ENCODE peak calls at places on chromosomes 5 and 9, in five cellular contexts. One of them, this sample, is unnamed.

GRCh38 chr9:112925058-112925641 is 34.5 kb upstream of the SLC46A2 start:
- DNase-seq in upper lobe of right lung: no peak
- DNase-seq in tibial artery: no peak
- DNase-seq in NB4: peak
- DNase-seq in right atrium auricular region: no peak
- DNase-seq in this sample: peak

GRCh38 chr5:97629281-97629680 is 446.2 kb upstream of the RIOK2 start:
- DNase-seq in right atrium auricular region: peak
- DNase-seq in upper lobe of right lung: no peak
- DNase-seq in NB4: no peak
- DNase-seq in tibial artery: peak
- DNase-seq in this sample: no peak

GRCh38 chr5:173761182-173761521 is 127.0 kb upstream of the CPEB4 start:
- DNase-seq in NB4: no peak
- DNase-seq in right atrium auricular region: no peak
- DNase-seq in tibial artery: no peak
- DNase-seq in upper lobe of right lung: no peak
- DNase-seq in this sample: no peak

GRCh38 chr9:32644698-32645097 is 9.2 kb upstream of the TAF1L start:
- DNase-seq in NB4: no peak
- DNase-seq in right atrium auricular region: no peak
- DNase-seq in upper lobe of right lung: no peak
- DNase-seq in tibial artery: no peak
- DNase-seq in this sample: no peak

GRCh38 chr9:84371737-84372136 is 31.2 kb upstream of the SLC28A3 start:
- DNase-seq in tibial artery: no peak
- DNase-seq in right atrium auricular region: no peak
- DNase-seq in NB4: peak
- DNase-seq in upper lobe of right lung: no peak
- DNase-seq in this sample: no peak

GRCh38 chr5:74201334-74202081 is 439.0 kb downstream of the ENC1 start:
- DNase-seq in upper lobe of right lung: no peak
- DNase-seq in tibial artery: peak
- DNase-seq in right atrium auricular region: no peak
- DNase-seq in NB4: peak
- DNase-seq in this sample: peak

GRCh38 chr9:98251554-98251953 is 3.9 kb downstream of the TBC1D2 start:
- DNase-seq in upper lobe of right lung: no peak
- DNase-seq in tibial artery: no peak
- DNase-seq in NB4: no peak
- DNase-seq in right atrium auricular region: no peak
- DNase-seq in this sample: no peak

GRCh38 chr9:115006660-115007059 is 76.3 kb upstream of the TNFSF8 start:
- DNase-seq in upper lobe of right lung: no peak
- DNase-seq in NB4: peak
- DNase-seq in right atrium auricular region: no peak
- DNase-seq in tibial artery: no peak
- DNase-seq in this sample: no peak

GRCh38 chr9:99296375-99296951 is 74.4 kb downstream of the SEC61B start:
- DNase-seq in tibial artery: no peak
- DNase-seq in upper lobe of right lung: peak
- DNase-seq in right atrium auricular region: no peak
- DNase-seq in NB4: no peak
- DNase-seq in this sample: peak

GRCh38 chr5:178152491-178153444 is 917 bp downstream of the NHP2 start:
- DNase-seq in NB4: no peak
- DNase-seq in upper lobe of right lung: no peak
- DNase-seq in tibial artery: no peak
- DNase-seq in right atrium auricular region: no peak
- DNase-seq in this sample: no peak

GRCh38 chr5:158429564-158429963 is 570.6 kb upstream of the CLINT1 start:
- DNase-seq in NB4: no peak
- DNase-seq in upper lobe of right lung: no peak
- DNase-seq in tibial artery: no peak
- DNase-seq in right atrium auricular region: no peak
- DNase-seq in this sample: no peak

GRCh38 chr5:10355071-10355889 is 1.8 kb downstream of the MARCHF6 start:
- DNase-seq in right atrium auricular region: no peak
- DNase-seq in NB4: peak
- DNase-seq in upper lobe of right lung: no peak
- DNase-seq in tibial artery: no peak
- DNase-seq in this sample: no peak

GRCh38 chr9:133377721-133378216 is 1.6 kb downstream of the STKLD1 start:
- DNase-seq in upper lobe of right lung: no peak
- DNase-seq in tibial artery: no peak
- DNase-seq in right atrium auricular region: no peak
- DNase-seq in NB4: peak
- DNase-seq in this sample: no peak

GRCh38 chr5:69275563-69275962 is 40.9 kb downstream of the CDK7 start:
- DNase-seq in upper lobe of right lung: no peak
- DNase-seq in tibial artery: no peak
- DNase-seq in NB4: no peak
- DNase-seq in right atrium auricular region: no peak
- DNase-seq in this sample: no peak

GRCh38 chr9:89874351-89875321 is 269.8 kb downstream of the GADD45G start:
- DNase-seq in tibial artery: peak
- DNase-seq in upper lobe of right lung: peak
- DNase-seq in right atrium auricular region: peak
- DNase-seq in NB4: no peak
- DNase-seq in this sample: no peak

GRCh38 chr5:96243203-96243602 is 189.8 kb downstream of the PCSK1 start:
- DNase-seq in tibial artery: no peak
- DNase-seq in upper lobe of right lung: no peak
- DNase-seq in right atrium auricular region: no peak
- DNase-seq in NB4: no peak
- DNase-seq in this sample: no peak

GRCh38 chr9:16784002-16784401 is 86.5 kb downstream of the BNC2 start:
- DNase-seq in upper lobe of right lung: no peak
- DNase-seq in right atrium auricular region: no peak
- DNase-seq in NB4: no peak
- DNase-seq in tibial artery: no peak
- DNase-seq in this sample: no peak

GRCh38 chr9:111610149-111610548 is 10.7 kb upstream of the PTGR1 start:
- DNase-seq in upper lobe of right lung: no peak
- DNase-seq in NB4: no peak
- DNase-seq in tibial artery: no peak
- DNase-seq in right atrium auricular region: no peak
- DNase-seq in this sample: no peak

GRCh38 chr5:138686668-138687067 is 66.6 kb upstream of the CTNNA1 start:
- DNase-seq in tibial artery: no peak
- DNase-seq in NB4: peak
- DNase-seq in upper lobe of right lung: no peak
- DNase-seq in right atrium auricular region: no peak
- DNase-seq in this sample: no peak

GRCh38 chr9:96480736-96481135 is 30.8 kb downstream of the HABP4 start:
- DNase-seq in NB4: no peak
- DNase-seq in tibial artery: no peak
- DNase-seq in right atrium auricular region: no peak
- DNase-seq in upper lobe of right lung: no peak
- DNase-seq in this sample: no peak

GRCh38 chr9:90309809-90310522 is 332.7 kb downstream of the DIRAS2 start:
- DNase-seq in NB4: no peak
- DNase-seq in upper lobe of right lung: no peak
- DNase-seq in tibial artery: no peak
- DNase-seq in right atrium auricular region: no peak
- DNase-seq in this sample: no peak

GRCh38 chr5:125967576-125967975 is 455.6 kb upstream of the GRAMD2B start:
- DNase-seq in upper lobe of right lung: no peak
- DNase-seq in right atrium auricular region: no peak
- DNase-seq in NB4: no peak
- DNase-seq in tibial artery: no peak
- DNase-seq in this sample: no peak

GRCh38 chr5:147643142-147643541 is 133.3 kb upstream of the DPYSL3 start:
- DNase-seq in right atrium auricular region: no peak
- DNase-seq in tibial artery: no peak
- DNase-seq in NB4: no peak
- DNase-seq in upper lobe of right lung: no peak
- DNase-seq in this sample: no peak

GRCh38 chr9:109286571-109286977 is 34.3 kb downstream of the EPB41L4B start:
- DNase-seq in NB4: peak
- DNase-seq in tibial artery: no peak
- DNase-seq in right atrium auricular region: no peak
- DNase-seq in upper lobe of right lung: no peak
- DNase-seq in this sample: no peak

GRCh38 chr9:7186175-7186574 is 428.4 kb downstream of the KDM4C start:
- DNase-seq in upper lobe of right lung: no peak
- DNase-seq in right atrium auricular region: no peak
- DNase-seq in tibial artery: no peak
- DNase-seq in NB4: peak
- DNase-seq in this sample: no peak

GRCh38 chr5:160457255-160457654 is 35.6 kb downstream of the PTTG1 start:
- DNase-seq in NB4: no peak
- DNase-seq in tibial artery: no peak
- DNase-seq in upper lobe of right lung: no peak
- DNase-seq in right atrium auricular region: no peak
- DNase-seq in this sample: no peak

GRCh38 chr5:136036991-136037705 is 8.4 kb downstream of the TGFBI start:
- DNase-seq in right atrium auricular region: no peak
- DNase-seq in tibial artery: peak
- DNase-seq in NB4: peak
- DNase-seq in upper lobe of right lung: peak
- DNase-seq in this sample: no peak

GRCh38 chr5:173163219-173163618 is 18.9 kb downstream of the BNIP1 start:
- DNase-seq in right atrium auricular region: no peak
- DNase-seq in NB4: no peak
- DNase-seq in upper lobe of right lung: no peak
- DNase-seq in tibial artery: no peak
- DNase-seq in this sample: no peak

GRCh38 chr9:89444212-89444611 is 53.7 kb downstream of the SEMA4D start:
- DNase-seq in NB4: no peak
- DNase-seq in right atrium auricular region: no peak
- DNase-seq in tibial artery: no peak
- DNase-seq in upper lobe of right lung: no peak
- DNase-seq in this sample: no peak

GRCh38 chr9:130137081-130137869 is 34.9 kb upstream of the NCS1 start:
- DNase-seq in right atrium auricular region: no peak
- DNase-seq in tibial artery: no peak
- DNase-seq in upper lobe of right lung: no peak
- DNase-seq in NB4: no peak
- DNase-seq in this sample: no peak

GRCh38 chr9:17962747-17963146 is 383.9 kb downstream of the SH3GL2 start:
- DNase-seq in right atrium auricular region: no peak
- DNase-seq in tibial artery: no peak
- DNase-seq in NB4: no peak
- DNase-seq in upper lobe of right lung: no peak
- DNase-seq in this sample: no peak

GRCh38 chr5:137361275-137361674 is 137.9 kb downstream of the SPOCK1 start:
- DNase-seq in tibial artery: no peak
- DNase-seq in NB4: no peak
- DNase-seq in right atrium auricular region: no peak
- DNase-seq in upper lobe of right lung: no peak
- DNase-seq in this sample: no peak

GRCh38 chr5:60842859-60843692 is 993 bp downstream of the ELOVL7 start:
- DNase-seq in NB4: no peak
- DNase-seq in tibial artery: no peak
- DNase-seq in right atrium auricular region: no peak
- DNase-seq in upper lobe of right lung: no peak
- DNase-seq in this sample: no peak
- H3K4me3 ChIP-seq in NB4: no peak
- H3K4me3 ChIP-seq in tibial artery: peak
- H3K4me3 ChIP-seq in right atrium auricular region: peak
- H3K4me3 ChIP-seq in upper lobe of right lung: peak
- H3K4me3 ChIP-seq in this sample: peak

GRCh38 chr5:11361768-11362167 is 542.5 kb downstream of the CTNND2 start:
- DNase-seq in NB4: no peak
- DNase-seq in upper lobe of right lung: no peak
- DNase-seq in tibial artery: no peak
- DNase-seq in right atrium auricular region: no peak
- DNase-seq in this sample: no peak
- H3K4me3 ChIP-seq in NB4: no peak
- H3K4me3 ChIP-seq in upper lobe of right lung: no peak
- H3K4me3 ChIP-seq in tibial artery: no peak
- H3K4me3 ChIP-seq in right atrium auricular region: no peak
- H3K4me3 ChIP-seq in this sample: no peak

GRCh38 chr5:141510160-141510559 is 21.3 kb downstream of the PCDHGC5 start:
- DNase-seq in right atrium auricular region: no peak
- DNase-seq in NB4: peak
- DNase-seq in tibial artery: no peak
- DNase-seq in upper lobe of right lung: no peak
- DNase-seq in this sample: no peak
- H3K4me3 ChIP-seq in right atrium auricular region: no peak
- H3K4me3 ChIP-seq in NB4: no peak
- H3K4me3 ChIP-seq in tibial artery: no peak
- H3K4me3 ChIP-seq in upper lobe of right lung: no peak
- H3K4me3 ChIP-seq in this sample: no peak

GRCh38 chr9:33751536-33752129 is 43.7 kb upstream of the PRSS3 start:
- DNase-seq in upper lobe of right lung: no peak
- DNase-seq in NB4: no peak
- DNase-seq in right atrium auricular region: no peak
- DNase-seq in tibial artery: no peak
- DNase-seq in this sample: no peak

GRCh38 chr9:33748633-33749304 is 46.6 kb upstream of the PRSS3 start:
- DNase-seq in upper lobe of right lung: no peak
- DNase-seq in tibial artery: no peak
- DNase-seq in right atrium auricular region: no peak
- DNase-seq in NB4: peak
- DNase-seq in this sample: no peak

GRCh38 chr9:33750307-33750838 is 45.0 kb upstream of the PRSS3 start:
- DNase-seq in tibial artery: no peak
- DNase-seq in NB4: no peak
- DNase-seq in right atrium auricular region: no peak
- DNase-seq in upper lobe of right lung: no peak
- DNase-seq in this sample: peak

GRCh38 chr9:33752130-33752637 is 43.2 kb upstream of the PRSS3 start:
- DNase-seq in right atrium auricular region: no peak
- DNase-seq in tibial artery: no peak
- DNase-seq in NB4: no peak
- DNase-seq in upper lobe of right lung: no peak
- DNase-seq in this sample: no peak

DNA sequence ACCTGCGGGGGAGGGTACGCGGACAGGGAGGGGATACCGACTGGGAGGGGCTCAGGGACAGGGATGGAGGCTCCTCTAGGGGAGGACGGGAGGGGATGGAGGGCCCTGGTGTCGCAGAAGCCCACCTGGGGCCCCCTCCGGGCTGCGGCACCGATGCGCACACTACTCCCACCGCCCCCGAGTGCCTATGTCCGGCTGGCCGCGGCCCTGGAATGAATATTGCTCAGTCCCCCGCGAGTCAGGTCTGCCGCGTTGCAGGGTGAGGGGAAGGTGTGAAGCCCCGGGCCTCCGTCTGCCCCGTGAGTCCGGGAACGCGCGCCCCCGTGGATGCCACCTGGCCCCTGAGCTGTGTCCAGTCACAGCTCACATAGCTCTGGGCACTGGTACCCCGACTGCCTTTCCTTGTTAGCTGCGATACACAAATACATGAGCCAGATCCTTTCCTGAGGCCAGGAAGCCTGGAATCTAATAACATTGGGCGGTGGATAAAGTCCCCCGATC is 44.5 kb upstream of the PRSS3 start:
- DNase-seq in upper lobe of right lung: no peak
- DNase-seq in NB4: no peak
- DNase-seq in tibial artery: no peak
- DNase-seq in right atrium auricular region: no peak
- DNase-seq in this sample: peak
- H3K4me3 ChIP-seq in upper lobe of right lung: no peak
- H3K4me3 ChIP-seq in NB4: no peak
- H3K4me3 ChIP-seq in tibial artery: peak
- H3K4me3 ChIP-seq in right atrium auricular region: no peak
- H3K4me3 ChIP-seq in this sample: peak

This sample was measured in BE2C.